ENCODE peak calls at places on chromosomes 6 and 20, in six cellular contexts. J is left ventricle myocardium inferior, V is H7, E is HFFc6, W is 8988T, S is pancreas. I is an unnamed sample.

GRCh38 chr6:122364084-122364483 is 35.4 kb upstream of the HSF2 start:
- DNase-seq in W (no peak), E (no peak), J (no peak), S (no peak), V (no peak), I (no peak)

GRCh38 chr6:64217721-64218603 is 582.4 kb downstream of the PHF3 start:
- DNase-seq in S (no peak), E (no peak), J (no peak), W (no peak), V (no peak), I (no peak)

GRCh38 chr6:43276180-43277082 is 21.6 kb upstream of the SLC22A7 start:
- DNase-seq in J (no peak), V (peak; percentile 81), S (no peak), E (no peak), W (no peak), I (no peak)

GRCh38 chr6:18121580-18122127 is 823 bp downstream of the NHLRC1 start:
- DNase-seq in W (no peak), V (peak; percentile 68), J (no peak), S (no peak), E (no peak), I (no peak)

GRCh38 chr20:48153523-48153922 is 368.2 kb upstream of the SULF2 start:
- DNase-seq in W (no peak), J (no peak), S (no peak), E (no peak), V (peak; percentile 65), I (no peak)

GRCh38 chr6:143539723-143540122 is 28.2 kb upstream of the FUCA2 start:
- DNase-seq in W (no peak), S (no peak), V (peak; percentile 47), J (no peak), E (no peak), I (no peak)

GRCh38 chr6:11929451-11929850 is 82.7 kb upstream of the HIVEP1 start:
- DNase-seq in V (no peak), E (no peak), S (no peak), J (no peak), W (no peak), I (no peak)

GRCh38 chr20:44646641-44647274 is 4.7 kb downstream of the ADA start:
- DNase-seq in S (no peak), W (no peak), V (no peak), E (peak; percentile 67), J (no peak), I (no peak)

GRCh38 chr6:112086744-112087135 is 542 bp downstream of the TUBE1 start:
- DNase-seq in E (peak; percentile 60), S (no peak), J (no peak), V (peak; percentile 53), W (peak; percentile 13), I (no peak)

GRCh38 chr20:326645-327031 is 1.3 kb downstream of the SOX12 start:
- DNase-seq in V (no peak), W (peak; percentile 38), E (no peak), S (peak; percentile 55), J (peak; percentile 37), I (no peak)

GRCh38 chr20:1060985-1061384 is 57.4 kb upstream of the PSMF1 start:
- DNase-seq in W (no peak), E (no peak), S (no peak), V (no peak), J (no peak), I (no peak)

GRCh38 chr6:4103929-4104328 is 25.0 kb upstream of the FAM217A start:
- DNase-seq in J (no peak), E (no peak), V (no peak), W (peak; percentile 35), S (peak; percentile 60), I (no peak)

GRCh38 chr20:57505991-57506390 is 18.9 kb downstream of the CTCFL start:
- DNase-seq in E (no peak), S (no peak), V (no peak), W (no peak), J (no peak), I (no peak)

GRCh38 chr20:32207211-32207625 is 325 bp downstream of the PLAGL2 start:
- DNase-seq in V (no peak), W (no peak), J (no peak), E (no peak), S (no peak), I (peak; percentile 52)